ENCODE peak calls at places on chromosomes 3 and 15, in four cellular contexts. L, X, Q and R are unnamed samples.

GRCh38 chr3:104519068-104519467 is 847.6 kb upstream of the ALCAM start:
- DNase-seq in L (no peak), X (no peak), Q (no peak), R (no peak)

GRCh38 chr3:63998852-63999754 is 24.2 kb downstream of the PSMD6 start:
- DNase-seq in L (peak; percentile 83), X (no peak), Q (no peak), R (no peak)

GRCh38 chr15:71325461-71325860 is 210.2 kb downstream of the THSD4 start:
- DNase-seq in L (no peak), X (no peak), Q (no peak), R (no peak)

GRCh38 chr15:50051811-50052419 is 67.1 kb downstream of the ATP8B4 start:
- DNase-seq in L (peak; percentile 65), X (no peak), Q (peak; percentile 58), R (no peak)

GRCh38 chr3:111112913-111113312 is 41.3 kb downstream of the NECTIN3 start:
- DNase-seq in L (no peak), X (no peak), Q (no peak), R (no peak)

GRCh38 chr3:44772099-44772442 is 10.5 kb downstream of the KIF15 start:
- DNase-seq in L (no peak), X (no peak), Q (no peak), R (no peak)

GRCh38 chr15:80550219-80550909 is 144.7 kb upstream of the ABHD17C start:
- DNase-seq in L (no peak), X (no peak), Q (peak; percentile 37), R (no peak)

GRCh38 chr15:34239151-34239761 is 14.4 kb downstream of the EMC4 start:
- DNase-seq in L (no peak), X (no peak), Q (peak; percentile 6), R (no peak)

GRCh38 chr3:11498646-11499045 is 145.1 kb downstream of the VGLL4 start:
- DNase-seq in L (peak; percentile 93), X (no peak), Q (peak; percentile 55), R (no peak)

GRCh38 chr3:4754180-4755086 is 224.8 kb upstream of the BHLHE40 start:
- DNase-seq in L (no peak), X (no peak), Q (no peak), R (no peak)

GRCh38 chr3:36219398-36219797 is 160.9 kb upstream of the STAC start:
- DNase-seq in L (no peak), X (no peak), Q (no peak), R (no peak)

GRCh38 chr3:46298871-46299607 is 54.9 kb upstream of the CCR2 start:
- DNase-seq in L (no peak), X (no peak), Q (no peak), R (no peak)

GRCh38 chr3:105409364-105409763 is 42.7 kb downstream of the ALCAM start:
- DNase-seq in L (no peak), X (no peak), Q (no peak), R (no peak)

GRCh38 chr3:39438880-39439279 is 28.6 kb upstream of the MOBP start:
- DNase-seq in L (no peak), X (no peak), Q (no peak), R (no peak)

GRCh38 chr3:141237701-141238521 is 6.3 kb downstream of the PXYLP1 start:
- DNase-seq in L (peak; percentile 96), X (no peak), Q (no peak), R (peak; percentile 23)

GRCh38 chr15:74983725-74984231 is 11.6 kb upstream of the SCAMP5 start:
- DNase-seq in L (no peak), X (no peak), Q (no peak), R (no peak)

GRCh38 chr3:51777985-51778384 is 1.1 kb downstream of the IQCF6 start:
- DNase-seq in L (peak; percentile 78), X (no peak), Q (no peak), R (no peak)

GRCh38 chr3:185423178-185423577 is 60.2 kb downstream of the MAP3K13 start:
- DNase-seq in L (peak; percentile 61), X (no peak), Q (no peak), R (no peak)

GRCh38 chr3:39005295-39005694 is 46.4 kb downstream of the SCN11A start:
- DNase-seq in L (no peak), X (no peak), Q (no peak), R (no peak)

GRCh38 chr15:81608309-81608829 is 234.4 kb upstream of the TMC3 start:
- DNase-seq in L (no peak), X (no peak), Q (no peak), R (no peak)

GRCh38 chr15:56749982-56750381 is 16.7 kb upstream of the ZNF280D start:
- DNase-seq in L (no peak), X (no peak), Q (no peak), R (no peak)

GRCh38 chr3:149342413-149343340 is 9.2 kb upstream of the TM4SF18 start:
- DNase-seq in L (no peak), X (no peak), Q (no peak), R (no peak)

GRCh38 chr15:69713726-69714559 is 261.3 kb downstream of the RPLP1 start:
- DNase-seq in L (peak; percentile 14), X (no peak), Q (no peak), R (no peak)

GRCh38 chr3:57145852-57146251 is 19.3 kb downstream of the IL17RD start:
- DNase-seq in L (no peak), X (no peak), Q (no peak), R (no peak)

GRCh38 chr15:39403674-39404117 is 177.2 kb upstream of the THBS1 start:
- DNase-seq in L (no peak), X (no peak), Q (peak; percentile 44), R (no peak)

GRCh38 chr15:26623071-26623470 is 149.8 kb downstream of the GABRB3 start:
- DNase-seq in L (no peak), X (no peak), Q (no peak), R (no peak)

GRCh38 chr15:71082803-71083202 is 32.5 kb upstream of the THSD4 start:
- DNase-seq in L (no peak), X (no peak), Q (no peak), R (no peak)

GRCh38 chr3:2823016-2823415 is 287.2 kb downstream of the IL5RA start:
- DNase-seq in L (no peak), X (no peak), Q (no peak), R (no peak)

GRCh38 chr3:58432905-58433304 is 727 bp downstream of the PDHB start:
- DNase-seq in L (no peak), X (no peak), Q (no peak), R (no peak)

GRCh38 chr3:124333931-124334640 is 342.2 kb upstream of the ROPN1 start:
- DNase-seq in L (no peak), X (no peak), Q (no peak), R (no peak)

GRCh38 chr3:62365311-62366092 is 7.8 kb downstream of the FEZF2 start:
- DNase-seq in L (no peak), X (no peak), Q (no peak), R (no peak)

GRCh38 chr3:72830452-72831217 is 17.6 kb downstream of the SHQ1 start:
- DNase-seq in L (no peak), X (no peak), Q (no peak), R (no peak)

DNA sequence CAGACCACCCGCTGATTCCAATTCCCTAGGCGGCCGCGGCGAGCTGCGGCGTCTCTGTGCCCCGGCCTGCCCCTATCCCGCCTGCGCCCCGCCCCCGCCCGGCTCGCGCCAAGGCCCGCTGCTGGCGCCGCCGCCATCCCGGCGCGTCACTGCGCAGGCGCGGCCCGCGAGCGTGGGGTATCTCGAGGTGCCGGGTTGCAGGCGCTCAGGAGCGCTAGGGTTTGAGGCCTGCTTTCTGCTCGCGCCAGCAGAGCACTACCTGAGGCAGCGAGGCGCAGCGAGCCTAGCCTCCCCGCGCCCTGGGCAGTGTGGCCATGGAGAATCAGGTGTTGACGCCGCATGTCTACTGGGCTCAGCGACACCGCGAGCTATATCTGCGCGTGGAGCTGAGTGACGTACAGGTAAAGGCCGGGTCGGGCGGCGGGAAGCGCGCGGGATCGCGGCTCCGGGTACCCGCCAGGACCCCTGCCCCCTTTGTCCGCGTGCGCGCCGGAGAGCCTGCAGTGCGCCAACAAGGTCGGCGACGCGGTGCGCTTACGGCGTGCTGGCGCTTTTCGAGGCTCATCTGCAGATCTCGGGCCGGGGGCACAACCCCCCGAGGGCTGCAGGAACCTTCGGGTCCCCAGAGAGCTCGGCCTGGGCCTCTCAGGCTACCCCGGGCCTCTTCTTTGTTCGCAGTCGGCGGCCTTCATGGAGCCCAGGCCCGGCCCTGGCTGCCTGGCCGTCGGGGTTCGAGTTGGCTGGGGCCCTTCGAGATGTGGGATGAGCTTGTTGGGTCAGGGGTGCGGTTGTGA is at the start of gene HACD3:
- DNase-seq in L (peak; percentile 89), X (peak; percentile 44), Q (peak; percentile 73), R (peak; percentile 79)
- TF ChIP-seq POLR2A in L (peak; percentile 59), X (peak; percentile 64), Q (peak; percentile 73), R (no peak)

GRCh38 chr3:137035631-137036030 is 77.8 kb downstream of the IL20RB start:
- DNase-seq in L (no peak), X (no peak), Q (peak; percentile 33), R (no peak)
- TF ChIP-seq CTCF in L (no peak), X (peak; percentile 77), Q (peak; percentile 71), R (no peak)

GRCh38 chr15:41944313-41944940 is 27.9 kb downstream of the EHD4 start:
- DNase-seq in L (peak; percentile 63), X (no peak), Q (peak; percentile 70), R (peak; percentile 73)

GRCh38 chr15:41941644-41942415 is 30.5 kb downstream of the EHD4 start:
- DNase-seq in L (no peak), X (no peak), Q (no peak), R (no peak)

GRCh38 chr15:41945221-41945620 is 27.1 kb downstream of the EHD4 start:
- DNase-seq in L (no peak), X (no peak), Q (no peak), R (no peak)

GRCh38 chr15:41942886-41943285 is 29.5 kb downstream of the EHD4 start:
- DNase-seq in L (no peak), X (no peak), Q (no peak), R (no peak)

DNA sequence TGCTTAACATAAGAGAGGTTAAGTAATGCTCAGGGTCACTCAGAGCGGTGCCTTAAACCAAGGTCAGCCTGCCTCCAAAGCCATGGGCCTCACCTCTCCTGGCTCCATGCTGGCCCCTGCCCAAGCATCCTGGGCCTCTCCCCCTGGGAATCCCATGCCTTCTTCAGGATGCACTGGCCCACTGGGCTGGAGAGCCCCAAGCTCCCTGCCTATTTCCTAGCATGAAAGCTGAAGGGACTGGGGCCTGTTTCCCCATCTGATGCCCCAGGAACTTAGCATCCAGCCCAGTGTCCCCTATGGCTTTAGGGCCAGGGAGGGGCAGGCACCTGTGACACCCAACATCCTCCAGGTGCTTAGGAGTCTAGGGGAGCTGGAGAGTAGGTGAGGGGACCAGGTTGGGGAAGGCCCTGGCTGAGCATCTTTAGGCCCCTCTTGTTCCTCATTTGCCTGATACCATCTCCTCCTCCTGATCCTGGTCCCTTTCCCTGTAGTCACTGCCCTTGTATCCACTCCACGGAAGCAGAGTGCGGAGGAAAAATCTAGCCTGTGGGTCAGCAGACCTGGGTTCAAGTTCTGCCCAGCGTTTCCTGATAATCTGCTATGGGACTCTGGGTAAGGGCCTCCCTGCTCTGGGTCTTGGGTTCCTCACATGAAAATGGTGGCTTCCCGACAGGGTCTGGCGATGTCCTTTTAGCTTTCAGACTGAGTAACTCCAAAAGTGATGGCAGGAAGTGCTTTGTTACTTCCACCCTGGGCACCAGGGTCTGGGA is 28.6 kb downstream of the EHD4 start:
- DNase-seq in L (no peak), X (no peak), Q (no peak), R (peak; percentile 16)
- TF ChIP-seq POLR2A in L (no peak), X (no peak), Q (no peak), R (no peak)

DNA sequence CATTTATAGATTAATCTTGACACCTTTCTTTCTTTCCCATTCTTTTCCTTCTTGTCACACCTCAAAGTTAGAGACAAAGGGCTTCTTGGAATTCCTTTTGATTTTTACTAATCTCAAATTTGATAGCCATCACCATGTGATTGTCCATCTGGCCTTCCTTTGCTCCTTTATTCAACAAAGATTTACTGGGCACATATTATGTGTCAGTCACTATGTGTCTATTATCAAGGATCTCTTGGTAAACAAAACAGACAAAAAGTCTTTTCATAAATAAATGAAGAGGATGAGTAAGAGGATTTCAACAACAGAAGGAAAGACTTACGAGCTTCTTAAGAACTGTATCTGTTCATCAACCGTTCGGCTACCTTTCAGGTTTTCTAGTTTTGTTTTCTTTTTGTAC is 56.5 kb downstream of the SAMMSON start:
- DNase-seq in L (no peak), X (no peak), Q (no peak), R (no peak)
- TF ChIP-seq CTCF in L (no peak), X (no peak), Q (no peak), R (no peak)